ENCODE peak calls at places on chromosomes 7 and 10, in seven cellular contexts. Y is psoas muscle, E is tibial artery, X is fibroblast of villous mesenchyme, Z is HCT116, P is fibroblast of lung, R is lower leg skin. L is an unnamed sample.

GRCh38 chr10:34217524-34217923 is 597.6 kb downstream of the PARD3 start:
- DNase-seq in R (no peak), Z (no peak), E (no peak), P (no peak), Y (no peak), X (no peak), L (no peak)

GRCh38 chr10:21330628-21331020 is 194.9 kb downstream of the SKIDA1 start:
- DNase-seq in R (no peak), E (no peak), Z (no peak), X (no peak), P (no peak), Y (no peak), L (no peak)

GRCh38 chr7:33862946-33863814 is 42.2 kb upstream of the BMPER start:
- DNase-seq in Z (no peak), E (peak), R (no peak), P (no peak), X (no peak), Y (peak), L (no peak)

GRCh38 chr10:693506-693905 is 4.0 kb upstream of the DIP2C start:
- DNase-seq in X (no peak), E (no peak), Z (no peak), Y (no peak), R (peak), P (peak), L (no peak)

GRCh38 chr10:78377362-78377761 is 343.7 kb downstream of the RPS24 start:
- DNase-seq in E (no peak), P (peak), R (no peak), Y (no peak), X (no peak), Z (no peak), L (no peak)

GRCh38 chr7:121080913-121081326 is 92.4 kb downstream of the CPED1 start:
- DNase-seq in E (no peak), X (no peak), R (no peak), Z (no peak), Y (no peak), P (no peak), L (no peak)

GRCh38 chr7:29957521-29957920 is 32.1 kb downstream of the SCRN1 start:
- DNase-seq in R (no peak), Y (no peak), E (no peak), Z (no peak), X (no peak), P (no peak), L (no peak)

GRCh38 chr10:104208730-104209129 is 23.4 kb downstream of the CFAP43 start:
- DNase-seq in E (no peak), Z (no peak), X (no peak), R (no peak), Y (no peak), P (no peak), L (no peak)

GRCh38 chr7:102897211-102897621 is 15.6 kb upstream of the LRRC17 start:
- DNase-seq in Z (no peak), X (no peak), Y (no peak), E (no peak), R (no peak), P (no peak), L (no peak)

DNA sequence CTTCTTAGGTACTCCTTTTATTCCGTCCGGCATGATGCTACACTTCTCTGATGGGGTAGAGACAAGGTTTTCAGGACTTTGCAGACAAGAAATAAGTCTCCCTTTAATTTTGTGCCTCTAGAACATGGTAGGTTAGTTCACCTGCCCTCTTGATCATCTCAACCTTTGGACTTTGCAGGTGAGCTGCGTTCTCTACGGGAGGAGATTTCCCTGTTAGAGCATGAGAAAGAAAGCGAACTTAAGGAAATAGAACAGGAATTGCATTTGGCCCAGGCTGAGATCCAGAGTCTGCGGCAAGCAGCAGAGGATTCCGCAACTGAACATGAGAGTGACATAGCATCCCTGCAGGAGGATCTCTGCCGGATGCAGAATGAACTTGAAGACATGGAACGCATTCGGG is 9.2 kb downstream of the CCDC136 start:
- DNase-seq in Z (no peak), X (no peak), Y (no peak), R (peak), E (no peak), P (no peak), L (no peak)
- H3K4me3 ChIP-seq in Z (no peak), X (no peak), Y (no peak), R (no peak), E (no peak), P (no peak), L (no peak)

DNA sequence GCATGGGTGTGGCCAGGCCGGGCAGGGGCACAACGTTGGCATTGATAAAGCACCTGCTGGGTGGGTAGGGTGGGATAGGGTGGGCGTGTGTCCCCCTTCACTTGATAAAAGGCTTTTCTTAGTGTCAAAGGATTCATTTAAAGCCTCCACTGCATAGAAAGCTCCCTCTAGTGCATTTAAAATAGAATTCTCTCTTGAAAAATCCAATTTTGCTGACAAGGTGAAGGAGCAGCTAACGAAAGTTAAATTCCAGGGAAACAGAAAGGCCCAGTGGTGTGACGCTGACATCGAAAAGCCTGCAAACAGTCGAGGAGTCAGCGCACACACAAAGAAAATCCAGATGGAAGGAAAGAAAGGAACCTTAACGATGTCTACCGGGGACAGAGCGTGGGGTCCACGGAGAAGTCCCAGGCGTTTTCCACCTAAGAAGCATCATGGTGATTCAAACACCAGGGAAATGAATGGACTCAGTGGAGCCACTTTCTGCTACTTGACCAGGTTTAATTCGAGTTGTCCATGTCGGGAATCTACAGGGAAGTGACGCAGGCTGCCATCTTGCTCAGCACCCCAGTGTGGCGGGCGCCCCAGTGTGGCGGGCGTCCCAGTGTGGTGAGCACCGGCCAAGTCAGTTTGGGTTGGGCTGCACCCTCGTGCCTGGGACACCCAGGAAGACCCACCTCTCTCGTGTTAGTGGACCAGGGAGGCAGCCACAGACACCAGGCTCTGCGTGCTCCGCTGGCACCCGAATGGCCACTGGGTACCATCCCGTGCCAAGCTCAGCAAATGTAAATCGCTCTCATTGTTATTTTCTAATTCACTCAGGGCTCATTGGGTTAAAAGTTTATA is 217.8 kb downstream of the DNAJB6 start:
- DNase-seq in R (peak), P (no peak), E (no peak), Z (no peak), Y (no peak), X (no peak), L (no peak)
- H3K4me3 ChIP-seq in R (no peak), P (no peak), E (no peak), Z (no peak), Y (no peak), X (no peak), L (no peak)

DNA sequence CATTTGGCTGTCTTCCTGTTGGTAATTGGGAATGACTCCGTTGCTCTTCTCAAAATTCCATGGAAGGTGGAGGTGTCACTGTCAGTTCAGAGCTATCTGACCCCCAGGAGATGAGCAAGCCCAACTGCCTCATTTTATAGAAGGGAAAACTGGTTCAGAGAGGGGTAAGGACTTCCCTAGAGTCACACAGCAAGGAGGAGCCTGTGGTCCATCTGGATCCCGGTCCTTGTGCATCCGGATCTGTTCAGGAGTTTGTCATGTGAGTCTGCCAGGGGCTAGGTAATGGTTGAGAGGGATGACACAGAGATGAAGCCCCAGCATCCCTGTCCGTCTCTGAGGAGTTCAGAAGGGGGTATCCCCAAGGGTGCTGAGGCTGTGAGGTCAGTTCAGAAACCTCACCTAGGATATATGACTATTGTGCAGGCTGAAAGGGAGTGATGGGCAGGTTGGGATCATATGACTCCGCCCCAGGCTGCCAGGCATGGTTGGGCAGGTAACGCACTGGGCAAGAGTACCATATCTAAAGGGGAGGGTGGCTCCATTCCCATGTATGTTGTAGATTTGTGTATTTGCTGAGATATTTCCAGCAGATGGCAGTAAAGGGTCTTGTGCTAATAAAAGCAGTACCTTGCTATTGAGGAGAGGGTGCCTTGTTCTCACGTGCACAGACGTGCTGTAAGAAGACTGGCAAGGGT is 16.0 kb upstream of the SLC29A3 start:
- DNase-seq in P (peak), Z (peak), X (peak), Y (peak), E (no peak), R (no peak), L (peak)
- H3K4me3 ChIP-seq in P (no peak), Z (no peak), X (no peak), Y (no peak), E (no peak), R (no peak), L (no peak)

GRCh38 chr10:70163448-70163847 is 6.9 kb downstream of the SAR1A start:
- DNase-seq in R (no peak), X (no peak), P (no peak), E (no peak), Y (no peak), Z (no peak), L (no peak)
- H3K4me3 ChIP-seq in R (no peak), X (no peak), P (no peak), E (no peak), Y (no peak), Z (no peak), L (no peak)

L was measured in fibroblast of pulmonary artery.